ENCODE peak calls at places on chromosomes 12 and 14, in four cellular contexts. J is epithelial cell of prostate, K is putamen, T is HEK293T. Z is an unnamed sample.

GRCh38 chr14:48853159-48853558 is 733.0 kb downstream of the RPS29 start:
- DNase-seq in J (no peak), K (no peak), T (no peak), Z (no peak)

GRCh38 chr14:91164676-91165075 is 50.8 kb downstream of the DGLUCY start:
- DNase-seq in J (peak; percentile 45), K (no peak), T (no peak), Z (no peak)

GRCh38 chr14:35215110-35215872 is 76.9 kb upstream of the PSMA6 start:
- DNase-seq in J (no peak), K (peak; percentile 31), T (peak; percentile 13), Z (peak; percentile 23)

GRCh38 chr12:49332891-49333371 is 4.1 kb downstream of the C1QL4 start:
- DNase-seq in J (no peak), K (no peak), T (no peak), Z (no peak)

GRCh38 chr14:71465316-71465715 is 466.9 kb upstream of the RGS6 start:
- DNase-seq in J (no peak), K (no peak), T (no peak), Z (no peak)

GRCh38 chr12:76360316-76360715 is 12.1 kb upstream of the BBS10 start:
- DNase-seq in J (no peak), K (no peak), T (no peak), Z (no peak)

GRCh38 chr12:105084251-105085250 is at the start of gene ALDH1L2:
- DNase-seq in J (no peak), K (peak; percentile 65), T (peak; percentile 85), Z (peak; percentile 71)

GRCh38 chr14:86038401-86038985 is 508.5 kb downstream of the FLRT2 start:
- DNase-seq in J (peak; percentile 14), K (peak; percentile 15), T (peak; percentile 37), Z (peak; percentile 30)

GRCh38 chr14:73339846-73340565 is 102.7 kb downstream of the PAPLN start:
- DNase-seq in J (no peak), K (no peak), T (no peak), Z (no peak)

GRCh38 chr12:5081016-5081415 is 37.3 kb downstream of the KCNA5 start:
- DNase-seq in J (no peak), K (no peak), T (no peak), Z (no peak)

GRCh38 chr14:80364274-80364673 is 153.0 kb upstream of the DIO2 start:
- DNase-seq in J (no peak), K (no peak), T (peak; percentile 17), Z (no peak)

GRCh38 chr12:117686911-117687377 is 281.8 kb downstream of the KSR2 start:
- DNase-seq in J (no peak), K (no peak), T (no peak), Z (no peak)

GRCh38 chr12:66235626-66236281 is 46.7 kb downstream of the IRAK3 start:
- DNase-seq in J (no peak), K (no peak), T (peak; percentile 38), Z (no peak)

GRCh38 chr14:23186913-23187654 is 3.6 kb upstream of the SLC7A8 start:
- DNase-seq in J (no peak), K (no peak), T (peak; percentile 63), Z (peak; percentile 65)

GRCh38 chr14:45679852-45680251 is 426.9 kb upstream of the MIS18BP1 start:
- DNase-seq in J (peak; percentile 14), K (no peak), T (no peak), Z (no peak)